ENCODE peak calls at places on chromosomes 4 and X, in seven cellular contexts. C is NCI-H345, T is NCI-H510A treated with DMSO at 0.1 percent for 48 hours, J is hypothalamus, F is NCI-H1092, R is mammary epithelial cell, E is CD14-positive monocyte. A is an unnamed sample.
A peak's percentile ranks its signal among the peaks of the same experiment; 100 is the strongest.

GRCh38 chr4:153248641-153249198 is 44.5 kb downstream of the TRIM2 start:
- DNase-seq in E (no peak), T (peak; percentile 62), F (peak; percentile 39), C (peak; percentile 50), R (no peak), J (no peak), A (peak; percentile 47)

GRCh38 chr4:31043382-31044062 is 323.4 kb downstream of the PCDH7 start:
- DNase-seq in C (no peak), T (no peak), F (no peak), E (no peak), R (no peak), J (no peak), A (no peak)

GRCh38 chrX:54995621-54996020 is 1.6 kb upstream of the PFKFB1 start:
- DNase-seq in C (no peak), E (no peak), J (no peak), T (no peak), R (no peak), F (no peak), A (no peak)

GRCh38 chr4:122963222-122963621 is 40.8 kb upstream of the NUDT6 start:
- DNase-seq in R (peak; percentile 89), C (no peak), E (no peak), T (no peak), F (no peak), J (no peak), A (no peak)

GRCh38 chr4:176298664-176299063 is 21.1 kb upstream of the SPCS3 start:
- DNase-seq in E (no peak), J (no peak), T (no peak), F (no peak), C (no peak), R (no peak), A (no peak)

GRCh38 chrX:114964374-114964773 is 53.0 kb downstream of the IL13RA2 start:
- DNase-seq in C (no peak), T (no peak), F (no peak), E (no peak), R (no peak), J (no peak), A (no peak)

GRCh38 chr4:30716671-30717207 is 3.4 kb upstream of the PCDH7 start:
- DNase-seq in T (peak; percentile 16), C (peak; percentile 62), J (peak; percentile 27), E (no peak), F (no peak), R (peak; percentile 20), A (no peak)

GRCh38 chr4:3765271-3766206 is 646 bp upstream of the ADRA2C start:
- DNase-seq in J (no peak), C (peak; percentile 55), T (peak; percentile 19), R (peak; percentile 33), E (no peak), F (peak; percentile 37), A (no peak)

GRCh38 chr4:174764105-174764729 is 64.8 kb downstream of the GLRA3 start:
- DNase-seq in E (no peak), R (peak; percentile 14), C (peak; percentile 36), J (no peak), T (peak; percentile 73), F (peak; percentile 44), A (peak; percentile 24)